ENCODE peak calls at places on chromosomes 3 and 15, in ten cellular contexts. K, A, C, T, O, H, X, R, V and U are unnamed samples.

GRCh38 chr3:45333549-45333948 is 54.8 kb upstream of the LARS2 start:
- DNase-seq in X (no peak), K (no peak), T (no peak), H (no peak), A (peak; percentile 21), V (no peak), R (peak; percentile 33), C (no peak), O (no peak), U (no peak)

GRCh38 chr15:94305133-94305532 is 73.8 kb downstream of the MCTP2 start:
- DNase-seq in K (no peak), C (no peak), X (no peak), R (no peak), T (no peak), V (no peak), A (no peak), H (no peak), O (no peak), U (no peak)

GRCh38 chr15:78684645-78685044 is 43.6 kb upstream of the CHRNB4 start:
- DNase-seq in H (peak; percentile 28), V (no peak), R (no peak), X (no peak), T (no peak), K (no peak), O (no peak), A (no peak), C (no peak), U (no peak)

GRCh38 chr3:117149577-117149976 is 440.0 kb downstream of the TUSC7 start:
- DNase-seq in R (no peak), C (no peak), X (no peak), H (no peak), V (no peak), A (no peak), K (no peak), O (no peak), T (no peak), U (no peak)

GRCh38 chr15:67019069-67019468 is 46.3 kb upstream of the SMAD3 start:
- DNase-seq in C (no peak), H (no peak), X (no peak), R (no peak), T (no peak), K (no peak), O (no peak), V (no peak), A (no peak), U (no peak)

GRCh38 chr3:50625879-50626182 is 8.9 kb downstream of the MAPKAPK3 start:
- DNase-seq in R (no peak), H (no peak), O (no peak), A (no peak), X (no peak), T (no peak), K (no peak), C (no peak), V (no peak), U (no peak)

GRCh38 chr3:100082724-100083123 is 31.6 kb downstream of the FILIP1L start:
- DNase-seq in R (peak; percentile 47), K (no peak), V (no peak), O (no peak), T (no peak), C (no peak), X (no peak), A (no peak), H (no peak), U (no peak)

GRCh38 chr3:118637866-118638265 is 396.8 kb downstream of the IGSF11 start:
- DNase-seq in R (no peak), C (no peak), H (no peak), O (no peak), A (no peak), K (no peak), X (no peak), V (no peak), T (no peak), U (no peak)

GRCh38 chr15:97692317-97693015 is 268.0 kb upstream of the ARRDC4 start:
- DNase-seq in H (no peak), T (no peak), O (no peak), V (no peak), R (no peak), X (no peak), K (peak; percentile 31), A (peak; percentile 82), C (no peak), U (no peak)

GRCh38 chr3:37625051-37625450 is 236.6 kb upstream of the CTDSPL start:
- DNase-seq in A (no peak), X (no peak), V (no peak), T (no peak), K (no peak), R (no peak), C (no peak), H (no peak), O (no peak), U (no peak)

GRCh38 chr3:13749063-13749764 is 130.7 kb downstream of the WNT7A start:
- DNase-seq in O (no peak), X (no peak), V (no peak), R (no peak), A (no peak), H (no peak), K (no peak), T (no peak), C (no peak), U (no peak)

GRCh38 chr15:79179108-79179561 is 88.6 kb upstream of the RASGRF1 start:
- DNase-seq in C (no peak), X (no peak), O (no peak), A (no peak), V (no peak), T (no peak), R (peak; percentile 68), K (no peak), H (peak; percentile 45), U (no peak)

GRCh38 chr15:100713163-100713867 is 110.9 kb downstream of the ASB7 start:
- DNase-seq in C (no peak), R (peak; percentile 79), V (no peak), O (no peak), A (no peak), T (no peak), K (peak; percentile 37), X (no peak), H (peak; percentile 97), U (peak; percentile 45)

GRCh38 chr3:47889001-47889757 is 86.2 kb downstream of the DHX30 start:
- DNase-seq in C (no peak), K (no peak), H (no peak), A (no peak), O (no peak), T (no peak), V (no peak), X (no peak), R (no peak), U (no peak)

GRCh38 chr3:195709676-195710085 is 11.1 kb upstream of the MUC20 start:
- DNase-seq in O (no peak), R (no peak), K (no peak), T (no peak), H (no peak), V (no peak), A (no peak), X (no peak), C (no peak), U (no peak)

GRCh38 chr3:156628095-156628690 is 46.2 kb upstream of the TIPARP start:
- DNase-seq in K (no peak), O (no peak), T (no peak), A (no peak), X (no peak), H (peak; percentile 39), V (no peak), R (peak; percentile 41), C (no peak), U (no peak)

GRCh38 chr15:99953886-99954285 is 220.6 kb upstream of the LYSMD4 start:
- DNase-seq in V (no peak), R (no peak), X (no peak), K (no peak), C (no peak), H (no peak), O (no peak), A (no peak), T (no peak), U (no peak)

GRCh38 chr3:127762077-127762786 is 60.1 kb downstream of the MGLL start:
- DNase-seq in H (no peak), X (peak; percentile 69), C (no peak), O (no peak), V (peak; percentile 26), R (no peak), T (peak; percentile 87), K (no peak), A (no peak), U (peak; percentile 51)

GRCh38 chr15:69414702-69415161 is 583 bp downstream of the KIF23 start:
- DNase-seq in O (peak; percentile 35), A (peak; percentile 56), C (peak; percentile 77), K (peak; percentile 36), R (peak; percentile 94), X (peak; percentile 55), V (no peak), T (peak; percentile 69), H (peak; percentile 72), U (peak; percentile 20)

GRCh38 chr3:4460334-4460733 is 6.7 kb downstream of the SUMF1 start:
- DNase-seq in C (no peak), R (no peak), T (no peak), V (no peak), H (no peak), A (no peak), O (no peak), X (no peak), K (no peak), U (no peak)

GRCh38 chr15:87368511-87368910 is 888.0 kb downstream of the NTRK3 start:
- DNase-seq in K (no peak), H (no peak), T (no peak), C (no peak), O (no peak), V (no peak), A (no peak), X (no peak), R (peak; percentile 17), U (no peak)

GRCh38 chr15:25715536-25716413 is 147.4 kb downstream of the ATP10A start:
- DNase-seq in R (no peak), V (no peak), T (no peak), A (no peak), X (no peak), O (no peak), H (no peak), K (no peak), C (no peak), U (no peak)

GRCh38 chr3:74642876-74643275 is 28.4 kb upstream of the CNTN3 start:
- DNase-seq in O (no peak), R (no peak), K (no peak), V (no peak), A (no peak), T (no peak), X (no peak), H (no peak), C (no peak), U (no peak)

GRCh38 chr15:90840954-90841353 is 27.4 kb upstream of the FURIN start:
- DNase-seq in K (no peak), X (no peak), O (no peak), A (no peak), R (no peak), C (no peak), V (no peak), T (no peak), H (no peak), U (no peak)

GRCh38 chr3:147462856-147463255 is 53.7 kb downstream of the ZIC1 start:
- DNase-seq in V (no peak), H (no peak), K (no peak), X (no peak), A (no peak), C (no peak), O (no peak), T (no peak), R (no peak), U (no peak)

GRCh38 chr15:90037510-90037860 is 36.4 kb downstream of the ZNF710 start:
- DNase-seq in T (no peak), X (no peak), V (no peak), C (no peak), K (peak; percentile 0), R (peak; percentile 88), O (no peak), H (no peak), A (no peak), U (no peak)

GRCh38 chr15:100759698-100760356 is 119.8 kb upstream of the ALDH1A3 start:
- DNase-seq in V (no peak), R (peak; percentile 80), A (no peak), O (no peak), K (no peak), X (no peak), H (no peak), C (peak; percentile 35), T (no peak), U (no peak)

GRCh38 chr15:62647195-62647865 is 395.2 kb upstream of the TPM1 start:
- DNase-seq in O (no peak), A (no peak), R (peak; percentile 67), T (no peak), H (peak; percentile 48), C (peak; percentile 47), V (no peak), K (peak; percentile 32), X (no peak), U (peak; percentile 70)